ENCODE peak calls at places on chromosomes 13 and 19, in four cellular contexts. One of them, this sample, is unnamed.
A peak's percentile ranks its signal among the peaks of the same experiment; 100 is the strongest.

GRCh38 chr19:6260912-6261636 is 18.7 kb downstream of the MLLT1 start:
- DNase-seq in neural progenitor cell: peak; percentile 59
- DNase-seq in SW 1271: no peak
- DNase-seq in activated naive CD4-positive, alpha-beta T cell treated with anti-CD3 and anti-CD28 coated beads for 36 hours: peak; percentile 41
- DNase-seq in this sample: no peak

GRCh38 chr19:12244370-12244769 is 50.3 kb downstream of the ZNF44 start:
- DNase-seq in neural progenitor cell: peak; percentile 7
- DNase-seq in SW 1271: no peak
- DNase-seq in activated naive CD4-positive, alpha-beta T cell treated with anti-CD3 and anti-CD28 coated beads for 36 hours: no peak
- DNase-seq in this sample: no peak

GRCh38 chr13:39602614-39603366 is at the start of gene LHFPL6:
- DNase-seq in neural progenitor cell: peak; percentile 90
- DNase-seq in SW 1271: peak; percentile 56
- DNase-seq in activated naive CD4-positive, alpha-beta T cell treated with anti-CD3 and anti-CD28 coated beads for 36 hours: peak; percentile 85
- DNase-seq in this sample: peak; percentile 81

GRCh38 chr13:106306748-106307277 is 228.6 kb downstream of the EFNB2 start:
- DNase-seq in neural progenitor cell: no peak
- DNase-seq in SW 1271: no peak
- DNase-seq in activated naive CD4-positive, alpha-beta T cell treated with anti-CD3 and anti-CD28 coated beads for 36 hours: no peak
- DNase-seq in this sample: no peak

GRCh38 chr13:52739468-52740071 is at the start of gene CNMD:
- DNase-seq in neural progenitor cell: peak; percentile 50
- DNase-seq in SW 1271: no peak
- DNase-seq in activated naive CD4-positive, alpha-beta T cell treated with anti-CD3 and anti-CD28 coated beads for 36 hours: no peak
- DNase-seq in this sample: no peak

GRCh38 chr13:28710161-28710560 is 8.6 kb downstream of the SLC46A3 start:
- DNase-seq in neural progenitor cell: no peak
- DNase-seq in SW 1271: no peak
- DNase-seq in activated naive CD4-positive, alpha-beta T cell treated with anti-CD3 and anti-CD28 coated beads for 36 hours: no peak
- DNase-seq in this sample: no peak

GRCh38 chr19:47703301-47703700 is 9.9 kb upstream of the EHD2 start:
- DNase-seq in neural progenitor cell: no peak
- DNase-seq in SW 1271: no peak
- DNase-seq in activated naive CD4-positive, alpha-beta T cell treated with anti-CD3 and anti-CD28 coated beads for 36 hours: no peak
- DNase-seq in this sample: no peak

GRCh38 chr19:38686530-38686888 is 39.1 kb downstream of the ACTN4 start:
- DNase-seq in neural progenitor cell: no peak
- DNase-seq in SW 1271: no peak
- DNase-seq in activated naive CD4-positive, alpha-beta T cell treated with anti-CD3 and anti-CD28 coated beads for 36 hours: peak; percentile 66
- DNase-seq in this sample: peak; percentile 65

GRCh38 chr13:19093437-19093836 is 88.2 kb downstream of the TUBA3C start:
- DNase-seq in neural progenitor cell: no peak
- DNase-seq in SW 1271: no peak
- DNase-seq in activated naive CD4-positive, alpha-beta T cell treated with anti-CD3 and anti-CD28 coated beads for 36 hours: no peak
- DNase-seq in this sample: no peak

GRCh38 chr13:98485561-98485960 is 91.3 kb downstream of the STK24 start:
- DNase-seq in neural progenitor cell: no peak
- DNase-seq in SW 1271: no peak
- DNase-seq in activated naive CD4-positive, alpha-beta T cell treated with anti-CD3 and anti-CD28 coated beads for 36 hours: no peak
- DNase-seq in this sample: no peak

GRCh38 chr19:40376286-40376862 is 13.6 kb downstream of the HIPK4 start:
- DNase-seq in neural progenitor cell: no peak
- DNase-seq in SW 1271: no peak
- DNase-seq in activated naive CD4-positive, alpha-beta T cell treated with anti-CD3 and anti-CD28 coated beads for 36 hours: no peak
- DNase-seq in this sample: no peak

GRCh38 chr19:56718231-56718630 is 46.7 kb upstream of the ZNF835 start:
- DNase-seq in neural progenitor cell: no peak
- DNase-seq in SW 1271: no peak
- DNase-seq in activated naive CD4-positive, alpha-beta T cell treated with anti-CD3 and anti-CD28 coated beads for 36 hours: no peak
- DNase-seq in this sample: no peak

This sample was measured in GM12865.